ENCODE peak calls at places on chromosomes 3 and 15, in four cellular contexts. H is OCI-LY7, P is neural progenitor cell, X is IMR-90. V is an unnamed sample.

GRCh38 chr15:39400821-39401550 is 179.9 kb upstream of the THBS1 start:
- DNase-seq in H (no peak), P (no peak), X (peak; percentile 74), V (peak; percentile 93)

GRCh38 chr15:64571857-64572291 is 111.5 kb downstream of the ZNF609 start:
- DNase-seq in H (peak; percentile 50), P (no peak), X (no peak), V (no peak)

GRCh38 chr15:60590935-60591490 is 112.1 kb upstream of the ICE2 start:
- DNase-seq in H (no peak), P (peak; percentile 91), X (peak; percentile 36), V (peak; percentile 93)

GRCh38 chr3:52213901-52214300 is 11.5 kb downstream of the TLR9 start:
- DNase-seq in H (no peak), P (no peak), X (no peak), V (no peak)

GRCh38 chr15:99142562-99142961 is 37.7 kb downstream of the SYNM start:
- DNase-seq in H (no peak), P (no peak), X (no peak), V (no peak)

GRCh38 chr3:177928156-177928555 is 608.1 kb upstream of the KCNMB2 start:
- DNase-seq in H (no peak), P (no peak), X (peak; percentile 51), V (no peak)

GRCh38 chr15:74172751-74173544 is 562 bp upstream of the ISLR start:
- DNase-seq in H (no peak), P (peak; percentile 43), X (peak; percentile 39), V (peak; percentile 97)

GRCh38 chr15:80609512-80609946 is 85.6 kb upstream of the ABHD17C start:
- DNase-seq in H (no peak), P (no peak), X (no peak), V (no peak)

GRCh38 chr3:58334013-58334321 is 1.3 kb downstream of the PXK start:
- DNase-seq in H (no peak), P (peak; percentile 34), X (no peak), V (peak; percentile 41)

GRCh38 chr3:72836923-72837322 is 11.3 kb downstream of the SHQ1 start:
- DNase-seq in H (no peak), P (no peak), X (no peak), V (no peak)

GRCh38 chr3:183033746-183034145 is 53.4 kb upstream of the DCUN1D1 start:
- DNase-seq in H (no peak), P (no peak), X (peak; percentile 68), V (peak; percentile 25)

GRCh38 chr15:40421246-40422157 is 15.9 kb downstream of the IVD start:
- DNase-seq in H (peak; percentile 58), P (peak; percentile 87), X (peak; percentile 52), V (peak; percentile 97)

GRCh38 chr3:177332955-177333354 is 135.7 kb upstream of the TBL1XR1 start:
- DNase-seq in H (no peak), P (no peak), X (no peak), V (no peak)

GRCh38 chr3:44890258-44890657 is 15.8 kb downstream of the TGM4 start:
- DNase-seq in H (no peak), P (peak; percentile 26), X (peak; percentile 31), V (no peak)

GRCh38 chr3:54069961-54070360 is 52.4 kb upstream of the CACNA2D3 start:
- DNase-seq in H (peak; percentile 37), P (no peak), X (no peak), V (no peak)

GRCh38 chr15:71747128-71748083 is 62.9 kb upstream of the NR2E3 start:
- DNase-seq in H (no peak), P (no peak), X (peak; percentile 84), V (peak; percentile 91)

GRCh38 chr3:4398906-4399305 is 68.2 kb downstream of the SUMF1 start:
- DNase-seq in H (no peak), P (no peak), X (no peak), V (no peak)

GRCh38 chr3:150829408-150829807 is 66.4 kb upstream of the SIAH2 start:
- DNase-seq in H (no peak), P (no peak), X (no peak), V (no peak)

GRCh38 chr15:63195257-63196023 is 6.0 kb downstream of the RAB8B start:
- DNase-seq in H (no peak), P (no peak), X (no peak), V (no peak)

GRCh38 chr15:41979493-41980266 is 7.3 kb upstream of the EHD4 start:
- DNase-seq in H (no peak), P (no peak), X (no peak), V (peak; percentile 27)

GRCh38 chr3:192706272-192706671 is 21.1 kb downstream of the FGF12 start:
- DNase-seq in H (no peak), P (no peak), X (no peak), V (no peak)

GRCh38 chr15:50260969-50261496 is 4.5 kb downstream of the HDC start:
- DNase-seq in H (no peak), P (no peak), X (no peak), V (no peak)

GRCh38 chr3:73024836-73025235 is 28.2 kb downstream of the PPP4R2 start:
- DNase-seq in H (no peak), P (no peak), X (peak; percentile 25), V (no peak)

GRCh38 chr3:73848173-73848751 is 223.5 kb upstream of the PDZRN3 start:
- DNase-seq in H (no peak), P (peak; percentile 51), X (peak; percentile 51), V (peak; percentile 56)

GRCh38 chr3:106881177-106881576 is 496.1 kb upstream of the CCDC54 start:
- DNase-seq in H (no peak), P (no peak), X (no peak), V (no peak)

GRCh38 chr3:46909535-46910161 is 32.1 kb downstream of the PTH1R start:
- DNase-seq in H (peak; percentile 85), P (peak; percentile 92), X (peak; percentile 85), V (peak; percentile 98)

GRCh38 chr15:45351229-45351628 is 27.1 kb downstream of the GATM start:
- DNase-seq in H (no peak), P (no peak), X (no peak), V (no peak)

GRCh38 chr3:11134794-11135193 is 19.5 kb upstream of the HRH1 start:
- DNase-seq in H (no peak), P (no peak), X (peak; percentile 56), V (no peak)

GRCh38 chr15:57335326-57336118 is 40.8 kb upstream of the CGNL1 start:
- DNase-seq in H (no peak), P (no peak), X (no peak), V (no peak)

GRCh38 chr15:57486807-57487206 is 104.9 kb upstream of the MYZAP start:
- DNase-seq in H (no peak), P (no peak), X (no peak), V (no peak)

GRCh38 chr3:11635671-11636371 is 7.9 kb downstream of the VGLL4 start:
- DNase-seq in H (no peak), P (no peak), X (no peak), V (no peak)

GRCh38 chr15:101675796-101676582 is 23.8 kb upstream of the TM2D3 start:
- DNase-seq in H (no peak), P (peak; percentile 63), X (peak; percentile 89), V (peak; percentile 83)

GRCh38 chr3:58731673-58732072 is 65.1 kb upstream of the FAM3D start:
- DNase-seq in H (no peak), P (no peak), X (no peak), V (no peak)

GRCh38 chr3:72597756-72598195 is 250.5 kb downstream of the SHQ1 start:
- DNase-seq in H (no peak), P (peak; percentile 56), X (peak; percentile 13), V (peak; percentile 77)

GRCh38 chr3:71228156-71228885 is 355.2 kb downstream of the FOXP1 start:
- DNase-seq in H (no peak), P (no peak), X (no peak), V (no peak)

GRCh38 chr15:68717952-68718351 is 102.7 kb downstream of the ANP32A start:
- DNase-seq in H (no peak), P (no peak), X (no peak), V (peak; percentile 55)

GRCh38 chr15:78374436-78375393 is 34.6 kb downstream of the CRABP1 start:
- DNase-seq in H (peak; percentile 2), P (no peak), X (no peak), V (no peak)

DNA sequence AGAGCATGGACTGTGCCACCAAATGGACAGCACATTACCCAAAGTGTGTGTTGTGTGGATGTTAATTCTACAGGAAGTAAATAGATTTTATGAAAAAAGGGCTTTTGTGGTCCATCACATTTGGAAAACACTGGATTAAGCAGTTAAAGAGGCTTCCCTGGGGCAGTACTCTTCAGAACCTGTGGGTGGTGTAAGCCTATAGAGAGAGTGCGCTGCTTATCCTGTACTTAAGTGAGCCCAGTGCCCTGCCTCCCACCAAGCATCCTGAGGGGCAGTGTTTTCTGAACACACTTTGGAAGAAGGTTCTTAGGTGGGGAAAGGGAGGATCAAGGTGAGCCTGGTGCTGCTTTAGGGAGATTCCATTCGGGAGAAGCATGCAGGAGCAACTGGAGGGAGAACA is 10.9 kb downstream of the TTLL3 start:
- DNase-seq in H (peak; percentile 15), P (peak; percentile 73), X (peak; percentile 23), V (peak; percentile 69)
- TF ChIP-seq CTCF in H (peak; percentile 60), P (peak; percentile 59), X (peak; percentile 39), V (peak; percentile 43)

GRCh38 chr3:16509721-16510619 is 3.5 kb downstream of the RFTN1 start:
- DNase-seq in H (peak; percentile 65), P (no peak), X (no peak), V (no peak)
- H3K4me2 ChIP-seq in H (peak overlapping the region; percentile 87), P (no peak overlapping the region), X (peak overlapping the region; percentile 57), V (peak overlapping the region; percentile 39)

DNA sequence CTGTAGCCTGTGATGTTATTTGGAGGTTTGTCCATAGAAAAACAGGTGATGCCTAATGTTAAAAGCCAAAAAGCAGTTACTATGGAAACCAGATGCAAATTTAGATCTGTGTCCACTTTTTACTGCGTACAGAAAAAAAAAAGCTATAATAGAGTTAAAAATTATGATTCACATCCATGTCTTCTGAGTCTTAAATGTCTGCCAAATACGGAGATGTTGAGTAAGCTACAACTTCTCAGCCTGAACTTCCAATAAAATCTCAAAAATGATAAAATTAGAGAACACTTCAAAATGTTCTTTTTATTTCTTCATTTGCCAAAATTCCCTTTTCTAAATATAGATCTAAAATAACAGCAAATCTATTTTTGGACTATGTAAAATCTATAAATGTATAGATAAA is 74.2 kb upstream of the GAP43 start:
- DNase-seq in H (no peak), P (no peak), X (peak; percentile 3), V (no peak)
- H3K4me1 ChIP-seq in H (no peaks in the 10 kb centered on the region), P (no peaks in the 10 kb centered on the region), X (no peaks in the 10 kb centered on the region), V (peaks cover 3% of the 10 kb centered on the region)

GRCh38 chr15:87733005-87733404 is 523.5 kb downstream of the NTRK3 start:
- DNase-seq in H (no peak), P (no peak), X (peak; percentile 50), V (no peak)
- TF ChIP-seq CTCF in H (no peak), P (no peak), X (no peak), V (no peak)